ENCODE peak calls at places on chromosome 16, in seven cellular contexts. D is endodermal cell, J is left colon, C is HEK293T, G is midbrain, Z is NCI-H1092, M is progenitor cell of endocrine pancreas. Y is an unnamed sample.

GRCh38 chr16:9415588-9415987 is 324.1 kb downstream of the HAPSTR1 start:
- DNase-seq in C (no peak), M (no peak), D (peak; percentile 58), G (no peak), J (no peak), Z (no peak), Y (no peak)

GRCh38 chr16:85515830-85516397 is 97.2 kb upstream of the GSE1 start:
- DNase-seq in D (peak; percentile 67), Z (no peak), C (no peak), J (no peak), G (no peak), M (no peak), Y (peak; percentile 69)

GRCh38 chr16:85798901-85799496 is 345 bp downstream of the EMC8 start:
- DNase-seq in G (no peak), Z (no peak), C (peak; percentile 55), D (peak; percentile 62), M (peak; percentile 34), J (peak; percentile 42), Y (no peak)

GRCh38 chr16:9077001-9077809 is 14.2 kb upstream of the HAPSTR1 start:
- DNase-seq in J (no peak), C (no peak), Z (no peak), D (no peak), G (no peak), M (no peak), Y (no peak)

GRCh38 chr16:11402051-11402744 is 56.9 kb downstream of the RMI2 start:
- DNase-seq in M (no peak), J (no peak), G (peak; percentile 15), D (peak; percentile 58), C (no peak), Z (no peak), Y (no peak)

GRCh38 chr16:70647461-70648359 is 1.4 kb downstream of the IL34 start:
- DNase-seq in C (no peak), Z (no peak), D (no peak), J (no peak), G (no peak), M (no peak), Y (no peak)

GRCh38 chr16:79298476-79299153 is 301.9 kb downstream of the MAF start:
- DNase-seq in M (no peak), J (no peak), Z (no peak), D (peak; percentile 77), G (no peak), C (no peak), Y (no peak)

GRCh38 chr16:84292032-84292431 is 2.6 kb upstream of the WFDC1 start:
- DNase-seq in C (no peak), M (no peak), G (no peak), J (no peak), Z (peak; percentile 63), D (no peak), Y (no peak)